ENCODE peak calls at places on chromosomes 4 and X, in six cellular contexts. K is aorta, O is HepG2, S is Right ventricle myocardium inferior, Q is Right ventricle myocardium superior, I is lower lobe of right lung. L is an unnamed sample.

GRCh38 chrX:134484039-134484438 is 24.1 kb downstream of the HPRT1 start:
- ATAC-seq in K (no peak), O (no peak), S (no peak), Q (no peak), I (no peak), L (no peak)

GRCh38 chrX:150478496-150479492 is 89.6 kb upstream of the MTM1 start:
- ATAC-seq in K (no peak), O (no peak), S (no peak), Q (no peak), I (no peak), L (no peak)

GRCh38 chr4:126899382-126899801 is 733.4 kb upstream of the INTU start:
- ATAC-seq in K (peak), O (no peak), S (peak), Q (peak), I (peak), L (peak)

GRCh38 chr4:110005461-110006056 is 92.9 kb downstream of the EGF start:
- ATAC-seq in K (no peak), O (peak), S (no peak), Q (peak), I (peak), L (peak)

GRCh38 chrX:37627602-37628001 is 56.1 kb downstream of the LANCL3 start:
- ATAC-seq in K (no peak), O (no peak), S (no peak), Q (no peak), I (no peak), L (peak)

GRCh38 chrX:77061533-77061932 is 385.7 kb upstream of the FGF16 start:
- ATAC-seq in K (peak), O (no peak), S (peak), Q (peak), I (no peak), L (no peak)

GRCh38 chr4:152535236-152535902 is 523 bp downstream of the FBXW7 start:
- ATAC-seq in K (peak), O (peak), S (peak), Q (peak), I (peak), L (no peak)

GRCh38 chr4:8330821-8331566 is 61.4 kb downstream of the HTRA3 start:
- ATAC-seq in K (peak), O (no peak), S (peak), Q (peak), I (peak), L (no peak)

GRCh38 chrX:152632445-152633097 is 5.1 kb upstream of the GABRQ start:
- ATAC-seq in K (peak), O (no peak), S (no peak), Q (no peak), I (no peak), L (peak)

GRCh38 chr4:98627883-98628282 is 30.5 kb downstream of the TSPAN5 start:
- ATAC-seq in K (no peak), O (no peak), S (peak), Q (peak), I (no peak), L (no peak)

GRCh38 chr4:8202526-8203375 is 3.7 kb downstream of the SH3TC1 start:
- ATAC-seq in K (no peak), O (peak), S (no peak), Q (no peak), I (no peak), L (no peak)

GRCh38 chrX:100635989-100636320 is 651 bp downstream of the TSPAN6 start:
- ATAC-seq in K (peak), O (no peak), S (peak), Q (peak), I (peak), L (peak)

GRCh38 chrX:131792789-131793462 is 230.2 kb upstream of the STK26 start:
- ATAC-seq in K (peak), O (no peak), S (peak), Q (no peak), I (no peak), L (peak)

GRCh38 chr4:100641326-100641725 is 123.5 kb upstream of the EMCN start:
- ATAC-seq in K (no peak), O (no peak), S (no peak), Q (no peak), I (no peak), L (no peak)

GRCh38 chr4:161931089-161931488 is 232.7 kb downstream of the FSTL5 start:
- ATAC-seq in K (no peak), O (no peak), S (no peak), Q (no peak), I (no peak), L (no peak)

GRCh38 chr4:145935253-145936141 is 3.1 kb downstream of the ZNF827 start:
- ATAC-seq in K (no peak), O (peak), S (peak), Q (peak), I (no peak), L (no peak)

GRCh38 chrX:117701050-117701449 is 415.6 kb downstream of the KLHL13 start:
- ATAC-seq in K (no peak), O (no peak), S (no peak), Q (no peak), I (no peak), L (no peak)

GRCh38 chr4:1031956-1032795 is 20.8 kb downstream of the FGFRL1 start:
- ATAC-seq in K (no peak), O (peak), S (no peak), Q (no peak), I (no peak), L (no peak)

GRCh38 chr4:153261431-153261830 is 57.2 kb downstream of the TRIM2 start:
- ATAC-seq in K (no peak), O (no peak), S (no peak), Q (no peak), I (no peak), L (no peak)

GRCh38 chrX:13463608-13464007 is 105.8 kb upstream of the EGFL6 start:
- ATAC-seq in K (peak), O (no peak), S (peak), Q (peak), I (peak), L (no peak)

GRCh38 chrX:135112096-135112729 is 8.1 kb downstream of the ETDB start:
- ATAC-seq in K (no peak), O (peak), S (no peak), Q (no peak), I (peak), L (peak)

GRCh38 chr4:101953949-101954348 is 163.4 kb downstream of the BANK1 start:
- ATAC-seq in K (no peak), O (no peak), S (no peak), Q (no peak), I (no peak), L (no peak)

GRCh38 chr4:138485498-138485897 is 243.3 kb upstream of the SLC7A11 start:
- ATAC-seq in K (no peak), O (no peak), S (no peak), Q (no peak), I (no peak), L (no peak)

GRCh38 chr4:6121941-6122340 is 78.4 kb downstream of the JAKMIP1 start:
- ATAC-seq in K (no peak), O (no peak), S (no peak), Q (no peak), I (no peak), L (no peak)

GRCh38 chrX:109774706-109775105 is 41.6 kb upstream of the ACSL4 start:
- ATAC-seq in K (peak), O (peak), S (peak), Q (peak), I (peak), L (no peak)

GRCh38 chrX:44996282-44996681 is 123.3 kb downstream of the KDM6A start:
- ATAC-seq in K (no peak), O (no peak), S (no peak), Q (no peak), I (no peak), L (no peak)

GRCh38 chrX:46447384-46447783 is 97.8 kb downstream of the ZNF674 start:
- ATAC-seq in K (peak), O (peak), S (no peak), Q (no peak), I (no peak), L (peak)

GRCh38 chr4:155745984-155746383 is 12.8 kb upstream of the GUCY1B1 start:
- ATAC-seq in K (peak), O (no peak), S (peak), Q (peak), I (no peak), L (no peak)

GRCh38 chr4:5503295-5503694 is 205.1 kb downstream of the EVC2 start:
- ATAC-seq in K (no peak), O (no peak), S (no peak), Q (no peak), I (no peak), L (no peak)

GRCh38 chrX:85084770-85085393 is 81.2 kb downstream of the APOOL start:
- ATAC-seq in K (no peak), O (no peak), S (no peak), Q (no peak), I (no peak), L (no peak)

GRCh38 chr4:87781569-87781968 is 17.8 kb upstream of the IBSP start:
- ATAC-seq in K (no peak), O (no peak), S (no peak), Q (no peak), I (no peak), L (no peak)

GRCh38 chr4:5678977-5679376 is 29.4 kb downstream of the EVC2 start:
- ATAC-seq in K (no peak), O (no peak), S (no peak), Q (no peak), I (no peak), L (no peak)

GRCh38 chr4:185335579-185335978 is 60.1 kb downstream of the LRP2BP start:
- ATAC-seq in K (no peak), O (peak), S (no peak), Q (no peak), I (no peak), L (no peak)

GRCh38 chrX:107293056-107293455 is 86.6 kb downstream of the DNAAF6 start:
- ATAC-seq in K (no peak), O (no peak), S (no peak), Q (no peak), I (no peak), L (no peak)

GRCh38 chrX:149992918-149993317 is 54.6 kb upstream of the EOLA2 start:
- ATAC-seq in K (no peak), O (no peak), S (no peak), Q (no peak), I (no peak), L (no peak)

GRCh38 chrX:130047416-130047815 is 62.9 kb downstream of the ELF4 start:
- ATAC-seq in K (no peak), O (no peak), S (no peak), Q (no peak), I (no peak), L (no peak)

GRCh38 chrX:19782419-19782818 is 105.0 kb downstream of the SH3KBP1 start:
- ATAC-seq in K (no peak), O (no peak), S (no peak), Q (no peak), I (peak), L (no peak)